ENCODE peak calls at places on chromosomes 7 and 10, in nine cellular contexts. I is psoas muscle; J is heart right ventricle; L is sigmoid colon; X is CD4-positive, alpha-beta memory T cell; G is adrenal gland; T is PC-3; Z is endodermal cell; H is left ventricle myocardium inferior. P is an unnamed sample.

GRCh38 chr7:1616741-1617140 is 46.9 kb upstream of the PSMG3 start:
- DNase-seq in J (no peak), X (no peak), H (no peak), G (no peak), Z (no peak), I (no peak), T (no peak), L (no peak), P (no peak)

GRCh38 chr10:114042895-114043531 is 653 bp upstream of the ADRB1 start:
- DNase-seq in L (peak; percentile 76), X (no peak), J (peak; percentile 60), H (peak; percentile 64), G (no peak), T (no peak), I (peak; percentile 29), Z (peak; percentile 82), P (no peak)

GRCh38 chr10:63466168-63466935 is 575 bp upstream of the JMJD1C start:
- DNase-seq in H (peak; percentile 46), L (peak; percentile 79), J (no peak), Z (no peak), X (peak; percentile 27), I (no peak), T (peak; percentile 79), G (peak; percentile 57), P (peak; percentile 65)

GRCh38 chr10:77643795-77644468 is 6.3 kb upstream of the KCNMA1 start:
- DNase-seq in Z (peak; percentile 81), X (no peak), G (peak; percentile 63), H (no peak), T (peak; percentile 98), I (no peak), J (no peak), L (no peak), P (peak; percentile 53)

GRCh38 chr10:131161087-131161486 is 150.4 kb downstream of the TCERG1L start:
- DNase-seq in X (no peak), G (no peak), H (no peak), L (no peak), T (no peak), Z (no peak), I (no peak), J (no peak), P (no peak)

GRCh38 chr10:52314007-52314821 is at the start of gene DKK1:
- DNase-seq in I (peak; percentile 48), X (no peak), Z (peak; percentile 96), J (peak; percentile 55), H (peak; percentile 41), L (peak; percentile 69), G (peak; percentile 59), T (peak; percentile 100), P (no peak)

GRCh38 chr7:1981201-1981877 is 251.4 kb downstream of the MAD1L1 start:
- DNase-seq in H (no peak), G (no peak), T (no peak), X (no peak), J (no peak), I (peak; percentile 9), Z (no peak), L (no peak), P (no peak)

GRCh38 chr10:14409247-14409646 is 78.5 kb upstream of the FRMD4A start:
- DNase-seq in T (no peak), X (no peak), L (no peak), J (no peak), G (no peak), I (no peak), H (no peak), Z (no peak), P (no peak)

GRCh38 chr10:12419279-12419847 is 70.0 kb downstream of the CAMK1D start:
- DNase-seq in Z (no peak), J (no peak), H (no peak), I (peak; percentile 57), X (peak; percentile 10), G (no peak), L (peak; percentile 86), T (peak; percentile 88), P (no peak)

GRCh38 chr10:111524134-111524533 is 447.3 kb downstream of the ADRA2A start:
- DNase-seq in I (no peak), G (no peak), T (no peak), J (no peak), X (no peak), Z (no peak), L (no peak), H (no peak), P (no peak)

DNA sequence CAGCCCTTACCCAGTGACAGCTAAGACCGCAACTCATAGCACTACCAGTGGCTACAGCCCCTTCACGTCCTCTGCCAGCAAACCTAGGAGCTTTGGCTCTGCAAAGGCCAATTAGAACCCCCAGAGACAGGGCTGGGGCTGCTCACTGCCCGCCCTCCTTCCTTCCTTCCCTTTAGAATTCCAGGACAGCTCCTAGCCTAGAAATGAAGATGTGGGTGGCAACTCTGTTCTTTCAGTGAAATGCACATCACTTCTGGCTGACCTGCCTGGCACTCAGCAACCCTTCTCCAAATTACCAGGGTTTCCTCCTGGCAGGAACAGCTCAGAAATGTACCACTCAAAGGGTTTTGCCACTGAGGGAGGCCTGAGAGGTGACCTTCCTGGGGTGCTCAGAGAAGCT is 99.9 kb downstream of the FAM53B start:
- DNase-seq in Z (no peak), I (no peak), G (no peak), T (no peak), J (no peak), X (no peak), L (no peak), H (no peak), P (no peak)
- H3K4me1 ChIP-seq in Z (peaks cover 4% of the 10 kb centered on the region), I (peaks cover 84% of the 10 kb centered on the region), G (peaks cover 76% of the 10 kb centered on the region), T (no peaks in the 10 kb centered on the region), J (peaks cover 100% of the 10 kb centered on the region), X (peaks cover 95% of the 10 kb centered on the region), L (peaks cover 97% of the 10 kb centered on the region), H (peaks cover 100% of the 10 kb centered on the region), P (peaks cover 80% of the 10 kb centered on the region)

DNA sequence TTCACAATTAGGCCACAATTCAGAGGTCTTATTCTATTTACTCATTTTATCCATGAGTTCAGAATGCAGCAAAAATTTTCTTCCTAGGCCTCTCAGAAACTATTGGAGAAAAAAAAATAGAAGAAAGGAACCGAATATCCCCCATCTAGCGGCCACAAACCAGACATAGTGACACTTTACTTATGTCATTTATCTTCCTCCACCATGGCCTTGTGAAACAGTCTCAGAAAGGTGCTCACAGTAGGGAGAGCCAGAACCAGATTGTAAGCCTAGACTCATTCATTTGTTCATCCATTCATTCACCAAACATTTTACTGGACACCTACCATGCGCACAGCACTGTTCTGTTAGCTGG is 16.0 kb downstream of the CREB3L2 start:
- DNase-seq in L (no peak), T (no peak), J (no peak), G (no peak), I (no peak), H (no peak), X (no peak), Z (no peak), P (no peak)
- H3K4me1 ChIP-seq in L (peaks cover 99% of the 10 kb centered on the region), T (peaks cover 12% of the 10 kb centered on the region), J (peaks cover 100% of the 10 kb centered on the region), G (peaks cover 91% of the 10 kb centered on the region), I (peaks cover 49% of the 10 kb centered on the region), H (peaks cover 96% of the 10 kb centered on the region), X (peaks cover 5% of the 10 kb centered on the region), Z (no peaks in the 10 kb centered on the region), P (no peaks in the 10 kb centered on the region)

GRCh38 chr10:71840936-71841335 is 10.1 kb downstream of the PSAP start:
- DNase-seq in I (no peak), L (no peak), T (no peak), X (no peak), J (no peak), G (no peak), H (no peak), Z (no peak), P (no peak)

GRCh38 chr10:71842424-71842823 is 8.6 kb downstream of the PSAP start:
- DNase-seq in H (no peak), X (no peak), G (no peak), T (no peak), I (no peak), L (no peak), J (no peak), Z (no peak), P (no peak)

GRCh38 chr10:71838264-71839211 is 12.5 kb downstream of the PSAP start:
- DNase-seq in H (no peak), L (no peak), J (no peak), G (no peak), I (no peak), X (no peak), T (peak; percentile 65), Z (no peak), P (no peak)

GRCh38 chr10:71842856-71843530 is 8.1 kb downstream of the PSAP start:
- DNase-seq in Z (no peak), I (no peak), X (no peak), G (no peak), L (no peak), T (no peak), J (no peak), H (no peak), P (no peak)

DNA sequence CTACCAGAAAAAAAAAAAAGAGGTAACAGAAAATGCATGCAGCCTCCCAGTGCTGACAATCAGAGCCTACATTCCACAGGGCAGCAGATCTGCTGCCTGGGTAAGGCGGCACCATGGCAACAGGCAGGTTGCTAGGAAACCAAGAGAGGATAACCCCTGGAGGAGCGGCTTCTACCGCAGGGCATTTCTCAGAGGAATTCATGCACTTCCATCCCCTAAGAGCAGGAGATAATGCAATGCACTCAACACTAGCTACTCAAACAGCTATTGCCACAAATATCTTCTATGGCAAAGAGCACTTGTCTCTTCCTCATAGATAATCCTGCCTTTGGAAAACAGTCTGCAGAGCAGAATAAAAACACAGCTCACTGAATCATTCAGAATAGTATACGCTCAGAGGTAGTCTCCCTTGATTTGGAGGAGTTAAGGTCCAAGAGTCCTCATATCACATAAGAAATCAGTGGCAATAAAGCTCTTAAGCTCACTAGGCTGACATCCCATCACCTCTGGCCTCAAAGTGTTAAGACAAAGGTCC is 10.8 kb downstream of the PSAP start:
- DNase-seq in X (no peak), H (peak; percentile 68), G (peak; percentile 87), T (peak; percentile 24), I (peak; percentile 53), Z (peak; percentile 97), L (peak; percentile 83), J (peak; percentile 58), P (no peak)
- H3K4me1 ChIP-seq in X (peaks cover 62% of the 10 kb centered on the region), H (peaks cover 100% of the 10 kb centered on the region), G (peaks cover 93% of the 10 kb centered on the region), T (peaks cover 18% of the 10 kb centered on the region), I (peaks cover 98% of the 10 kb centered on the region), Z (peaks cover 5% of the 10 kb centered on the region), L (peaks cover 90% of the 10 kb centered on the region), J (peaks cover 96% of the 10 kb centered on the region), P (peaks cover 27% of the 10 kb centered on the region)

GRCh38 chr7:75950111-75950681 is 35.2 kb downstream of the POR start:
- DNase-seq in Z (no peak), T (peak; percentile 18), X (no peak), H (no peak), G (no peak), I (no peak), J (no peak), L (no peak), P (no peak)

GRCh38 chr7:75945297-75946168 is 30.6 kb downstream of the POR start:
- DNase-seq in Z (no peak), J (no peak), H (no peak), L (no peak), I (peak; percentile 39), X (no peak), G (peak; percentile 74), T (peak; percentile 46), P (no peak)

GRCh38 chr7:75951506-75951905 is 36.6 kb downstream of the POR start:
- DNase-seq in J (no peak), H (peak; percentile 43), L (no peak), Z (no peak), G (peak; percentile 76), T (peak; percentile 16), I (peak; percentile 69), X (no peak), P (no peak)

GRCh38 chr7:75946207-75946855 is 31.4 kb downstream of the POR start:
- DNase-seq in L (no peak), T (no peak), Z (no peak), H (no peak), I (no peak), X (no peak), G (no peak), J (no peak), P (no peak)

GRCh38 chr7:75948179-75948578 is 33.2 kb downstream of the POR start:
- DNase-seq in J (no peak), H (no peak), X (no peak), T (no peak), L (no peak), I (peak; percentile 41), Z (no peak), G (no peak), P (no peak)
- H3K4me1 ChIP-seq in J (peaks cover 55% of the 10 kb centered on the region), H (peaks cover 70% of the 10 kb centered on the region), X (no peaks in the 10 kb centered on the region), T (peaks cover 26% of the 10 kb centered on the region), L (peaks cover 4% of the 10 kb centered on the region), I (peaks cover 70% of the 10 kb centered on the region), Z (no peaks in the 10 kb centered on the region), G (peaks cover 63% of the 10 kb centered on the region), P (no peaks in the 10 kb centered on the region)

P was measured in CD8-positive, alpha-beta T cell.